ENCODE peak calls at places on chromosome 18, in nine cellular contexts. Q is psoas muscle, M is WERI-Rb-1, S is fibroblast of the aortic adventitia, N is dorsolateral prefrontal cortex, B is transverse colon, H is ovary, A is fibroblast of pulmonary artery, Z is suprapubic skin. W is an unnamed sample.

GRCh38 chr18:59639821-59640220 is 57.4 kb downstream of the CCBE1 start:
- DNase-seq in Q (no peak), M (no peak), S (no peak), N (no peak), B (no peak), H (no peak), A (no peak), Z (no peak), W (no peak)

GRCh38 chr18:70334728-70335329 is 46.0 kb downstream of the SOCS6 start:
- DNase-seq in Q (no peak), M (no peak), S (peak), N (no peak), B (no peak), H (no peak), A (peak), Z (no peak), W (no peak)

GRCh38 chr18:27583021-27583420 is 397.9 kb upstream of the CHST9 start:
- DNase-seq in Q (no peak), M (no peak), S (no peak), N (no peak), B (no peak), H (no peak), A (peak), Z (no peak), W (no peak)

GRCh38 chr18:35661483-35662146 is 80.1 kb downstream of the GALNT1 start:
- DNase-seq in Q (no peak), M (no peak), S (peak), N (no peak), B (no peak), H (no peak), A (peak), Z (no peak), W (no peak)

GRCh38 chr18:48740846-48741485 is 202.1 kb downstream of the CTIF start:
- DNase-seq in Q (peak), M (no peak), S (no peak), N (no peak), B (no peak), H (no peak), A (no peak), Z (no peak), W (no peak)

GRCh38 chr18:59593291-59593717 is 103.9 kb downstream of the CCBE1 start:
- DNase-seq in Q (no peak), M (no peak), S (peak), N (no peak), B (no peak), H (no peak), A (peak), Z (no peak), W (no peak)

GRCh38 chr18:10798727-10799435 is 273.1 kb downstream of the NAPG start:
- DNase-seq in Q (no peak), M (no peak), S (peak), N (no peak), B (no peak), H (no peak), A (peak), Z (no peak), W (no peak)

GRCh38 chr18:8525692-8526091 is 83.5 kb upstream of the RAB12 start:
- DNase-seq in Q (no peak), M (peak), S (no peak), N (no peak), B (no peak), H (no peak), A (no peak), Z (no peak), W (no peak)

GRCh38 chr18:26416652-26417150 is 131.7 kb downstream of the KCTD1 start:
- DNase-seq in Q (no peak), M (no peak), S (no peak), N (no peak), B (no peak), H (no peak), A (no peak), Z (no peak), W (no peak)

GRCh38 chr18:36181386-36181785 is 5.9 kb upstream of the MOCOS start:
- DNase-seq in Q (no peak), M (no peak), S (no peak), N (no peak), B (no peak), H (no peak), A (no peak), Z (no peak), W (no peak)

GRCh38 chr18:35715139-35715538 is 133.6 kb downstream of the GALNT1 start:
- DNase-seq in Q (no peak), M (no peak), S (no peak), N (no peak), B (no peak), H (no peak), A (no peak), Z (no peak), W (no peak)

GRCh38 chr18:13577091-13577697 is 149.2 kb downstream of the FAM210A start:
- DNase-seq in Q (no peak), M (no peak), S (peak), N (no peak), B (no peak), H (no peak), A (peak), Z (no peak), W (no peak)

GRCh38 chr18:42929181-42929580 is 186.3 kb downstream of the RIT2 start:
- DNase-seq in Q (no peak), M (no peak), S (peak), N (no peak), B (no peak), H (no peak), A (peak), Z (no peak), W (no peak)

GRCh38 chr18:23422751-23423418 is 30.2 kb upstream of the RIOK3 start:
- DNase-seq in Q (peak), M (no peak), S (peak), N (no peak), B (peak), H (no peak), A (peak), Z (no peak), W (peak)

GRCh38 chr18:43627833-43628370 is 350.6 kb upstream of the SYT4 start:
- DNase-seq in Q (no peak), M (no peak), S (no peak), N (no peak), B (no peak), H (no peak), A (no peak), Z (no peak), W (no peak)

GRCh38 chr18:48573632-48574293 is 34.9 kb downstream of the CTIF start:
- DNase-seq in Q (no peak), M (peak), S (no peak), N (no peak), B (no peak), H (no peak), A (no peak), Z (no peak), W (no peak)

GRCh38 chr18:48924621-48925601 is 25.9 kb downstream of the SMAD7 start:
- DNase-seq in Q (no peak), M (no peak), S (no peak), N (no peak), B (no peak), H (no peak), A (peak), Z (no peak), W (no peak)

GRCh38 chr18:62716679-62717058 is 1.3 kb downstream of the PHLPP1 start:
- DNase-seq in Q (peak), M (peak), S (no peak), N (no peak), B (peak), H (peak), A (no peak), Z (no peak), W (peak)

GRCh38 chr18:8084160-8084559 is 517.0 kb downstream of the PTPRM start:
- DNase-seq in Q (no peak), M (peak), S (peak), N (no peak), B (no peak), H (no peak), A (peak), Z (no peak), W (no peak)

GRCh38 chr18:13680612-13681011 is 45.7 kb downstream of the FAM210A start:
- DNase-seq in Q (no peak), M (peak), S (no peak), N (peak), B (no peak), H (no peak), A (no peak), Z (no peak), W (no peak)

GRCh38 chr18:51361130-51361860 is 163.8 kb upstream of the MEX3C start:
- DNase-seq in Q (no peak), M (no peak), S (peak), N (no peak), B (no peak), H (no peak), A (peak), Z (no peak), W (no peak)

GRCh38 chr18:46754661-46755292 is 2.1 kb downstream of the ST8SIA5 start:
- DNase-seq in Q (no peak), M (no peak), S (no peak), N (peak), B (no peak), H (no peak), A (no peak), Z (peak), W (peak)

GRCh38 chr18:52422985-52423601 is 83.1 kb downstream of the DCC start:
- DNase-seq in Q (no peak), M (peak), S (no peak), N (no peak), B (no peak), H (no peak), A (no peak), Z (no peak), W (no peak)

GRCh38 chr18:7978834-7979233 is 411.7 kb downstream of the PTPRM start:
- DNase-seq in Q (no peak), M (no peak), S (no peak), N (no peak), B (no peak), H (no peak), A (no peak), Z (no peak), W (no peak)

GRCh38 chr18:69954719-69955118 is 7.0 kb upstream of the CD226 start:
- DNase-seq in Q (no peak), M (no peak), S (no peak), N (no peak), B (no peak), H (no peak), A (peak), Z (no peak), W (no peak)

GRCh38 chr18:23126352-23127056 is 8.8 kb upstream of the CABLES1 start:
- DNase-seq in Q (no peak), M (no peak), S (no peak), N (no peak), B (peak), H (no peak), A (peak), Z (no peak), W (no peak)

GRCh38 chr18:48199399-48199798 is 209.8 kb downstream of the ZBTB7C start:
- DNase-seq in Q (no peak), M (no peak), S (no peak), N (no peak), B (no peak), H (no peak), A (no peak), Z (no peak), W (no peak)

GRCh38 chr18:31661965-31662364 is 22.4 kb downstream of the B4GALT6 start:
- DNase-seq in Q (no peak), M (no peak), S (peak), N (no peak), B (no peak), H (no peak), A (peak), Z (no peak), W (no peak)

GRCh38 chr18:79399275-79400081 is 3.7 kb downstream of the NFATC1 start:
- DNase-seq in Q (peak), M (no peak), S (no peak), N (no peak), B (no peak), H (no peak), A (no peak), Z (no peak), W (peak)

GRCh38 chr18:13429016-13429415 is 210.5 kb downstream of the LDLRAD4 start:
- DNase-seq in Q (no peak), M (no peak), S (no peak), N (no peak), B (no peak), H (no peak), A (no peak), Z (peak), W (no peak)

GRCh38 chr18:25832008-25832604 is 258.3 kb downstream of the SS18 start:
- DNase-seq in Q (peak), M (peak), S (peak), N (peak), B (peak), H (peak), A (peak), Z (no peak), W (peak)

GRCh38 chr18:75041586-75041985 is 167.4 kb downstream of the PTGR3 start:
- DNase-seq in Q (no peak), M (no peak), S (peak), N (no peak), B (no peak), H (no peak), A (peak), Z (no peak), W (no peak)

GRCh38 chr18:34661464-34662087 is 48.5 kb upstream of the DTNA start:
- DNase-seq in Q (no peak), M (peak), S (peak), N (no peak), B (no peak), H (no peak), A (peak), Z (no peak), W (no peak)

GRCh38 chr18:27315001-27315400 is 129.9 kb upstream of the CHST9 start:
- DNase-seq in Q (no peak), M (no peak), S (no peak), N (no peak), B (no peak), H (no peak), A (peak), Z (no peak), W (no peak)

GRCh38 chr18:47750889-47751423 is 179.5 kb downstream of the SMAD2 start:
- DNase-seq in Q (no peak), M (no peak), S (no peak), N (no peak), B (no peak), H (no peak), A (no peak), Z (no peak), W (no peak)

GRCh38 chr18:8450013-8450412 is 159.2 kb upstream of the RAB12 start:
- DNase-seq in Q (no peak), M (peak), S (no peak), N (no peak), B (no peak), H (no peak), A (peak), Z (peak), W (no peak)

GRCh38 chr18:48121752-48122151 is 191.3 kb upstream of the SMAD2 start:
- DNase-seq in Q (no peak), M (peak), S (no peak), N (no peak), B (no peak), H (no peak), A (no peak), Z (peak), W (no peak)

GRCh38 chr18:55086931-55087330 is 127.7 kb upstream of the CCDC68 start:
- DNase-seq in Q (no peak), M (no peak), S (no peak), N (no peak), B (no peak), H (no peak), A (no peak), Z (no peak), W (no peak)

GRCh38 chr18:55088000-55088401 is 128.7 kb upstream of the CCDC68 start:
- DNase-seq in Q (no peak), M (no peak), S (no peak), N (no peak), B (no peak), H (no peak), A (no peak), Z (no peak), W (no peak)

GRCh38 chr18:55089595-55089994 is 130.3 kb upstream of the CCDC68 start:
- DNase-seq in Q (no peak), M (no peak), S (no peak), N (no peak), B (no peak), H (no peak), A (no peak), Z (no peak), W (no peak)

GRCh38 chr18:55090566-55091187 is 131.4 kb upstream of the CCDC68 start:
- DNase-seq in Q (no peak), M (no peak), S (peak), N (no peak), B (no peak), H (no peak), A (no peak), Z (no peak), W (no peak)

GRCh38 chr18:55088561-55088960 is 129.3 kb upstream of the CCDC68 start:
- DNase-seq in Q (no peak), M (no peak), S (no peak), N (no peak), B (no peak), H (no peak), A (no peak), Z (no peak), W (no peak)
- TF ChIP-seq CTCF in Q (no peak), M (no peak), S (no peak), N (no peak), B (no peak), H (no peak), A (no peak), Z (no peak), W (no peak)

GRCh38 chr18:50282521-50283335 is 1.4 kb upstream of the MBD1 start:
- DNase-seq in Q (peak), M (peak), S (no peak), N (no peak), B (no peak), H (no peak), A (no peak), Z (no peak), W (no peak)
- H3K4me3 ChIP-seq in Q (peak), M (no peak), S (peak), N (no peak), B (no peak), H (no peak), A (no peak), Z (no peak), W (peak)

GRCh38 chr18:50201476-50201875 is 6.5 kb upstream of the MYO5B start:
- DNase-seq in Q (no peak), M (no peak), S (no peak), N (no peak), B (no peak), H (no peak), A (no peak), Z (no peak), W (no peak)

GRCh38 chr18:50207722-50208121 is 12.8 kb upstream of the MYO5B start:
- DNase-seq in Q (no peak), M (no peak), S (no peak), N (no peak), B (no peak), H (no peak), A (no peak), Z (no peak), W (no peak)

GRCh38 chr18:50203801-50204604 is 9.1 kb upstream of the MYO5B start:
- DNase-seq in Q (no peak), M (peak), S (peak), N (peak), B (peak), H (no peak), A (peak), Z (no peak), W (no peak)
- TF ChIP-seq CTCF in Q (peak), M (peak), S (peak), N (peak), B (peak), H (no peak), A (peak), Z (peak), W (peak)

GRCh38 chr18:57434177-57434535 is 1.0 kb upstream of the ONECUT2 start:
- DNase-seq in Q (no peak), M (peak), S (no peak), N (no peak), B (no peak), H (no peak), A (no peak), Z (no peak), W (no peak)
- H3K4me3 ChIP-seq in Q (peak), M (peak), S (no peak), N (no peak), B (no peak), H (peak), A (peak), Z (peak), W (no peak)

GRCh38 chr18:32893915-32894314 is 121.1 kb upstream of the KLHL14 start:
- DNase-seq in Q (no peak), M (no peak), S (no peak), N (no peak), B (no peak), H (no peak), A (no peak), Z (no peak), W (no peak)
- TF ChIP-seq CTCF in Q (no peak), M (peak), S (peak), N (no peak), B (no peak), H (no peak), A (no peak), Z (no peak), W (no peak)

GRCh38 chr18:3411327-3411726 is 38.6 kb upstream of the TGIF1 start:
- DNase-seq in Q (no peak), M (no peak), S (no peak), N (no peak), B (no peak), H (no peak), A (no peak), Z (no peak), W (no peak)

GRCh38 chr18:3409811-3410210 is 40.2 kb upstream of the TGIF1 start:
- DNase-seq in Q (no peak), M (no peak), S (no peak), N (no peak), B (no peak), H (no peak), A (no peak), Z (no peak), W (no peak)

GRCh38 chr18:3410273-3410672 is 39.7 kb upstream of the TGIF1 start:
- DNase-seq in Q (no peak), M (no peak), S (no peak), N (no peak), B (no peak), H (no peak), A (no peak), Z (no peak), W (no peak)

GRCh38 chr18:3415110-3415509 is 34.9 kb upstream of the TGIF1 start:
- DNase-seq in Q (no peak), M (no peak), S (no peak), N (no peak), B (no peak), H (no peak), A (no peak), Z (no peak), W (no peak)

GRCh38 chr18:3411854-3412268 is 38.1 kb upstream of the TGIF1 start:
- DNase-seq in Q (no peak), M (no peak), S (peak), N (no peak), B (peak), H (no peak), A (no peak), Z (no peak), W (peak)
- H3K4me3 ChIP-seq in Q (peak), M (no peak), S (peak), N (no peak), B (no peak), H (peak), A (peak), Z (peak), W (peak)

DNA sequence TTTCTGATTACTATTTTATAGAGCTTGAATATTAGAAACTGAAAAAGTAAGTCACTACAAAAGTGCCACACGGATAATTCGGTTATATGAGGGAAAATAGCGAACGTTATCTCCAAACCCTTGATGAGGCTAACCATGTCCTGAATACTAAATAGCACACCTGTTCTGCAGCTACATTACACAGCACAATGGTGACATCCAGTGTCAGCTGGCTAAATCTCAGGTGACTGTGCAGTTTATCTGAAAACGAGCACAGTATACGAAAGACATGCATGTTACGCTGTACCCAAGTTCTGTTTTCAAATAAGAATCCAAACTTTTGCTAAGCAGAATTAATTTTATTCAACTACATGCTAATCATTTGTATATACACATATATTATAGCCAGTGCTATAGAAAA is 9.0 kb downstream of the CCDC68 start:
- DNase-seq in Q (no peak), M (no peak), S (no peak), N (no peak), B (no peak), H (no peak), A (no peak), Z (no peak), W (no peak)
- TF ChIP-seq CTCF in Q (no peak), M (peak), S (no peak), N (no peak), B (no peak), H (no peak), A (no peak), Z (no peak), W (no peak)

GRCh38 chr18:21112543-21113105 is 1.0 kb upstream of the ROCK1 start:
- DNase-seq in Q (no peak), M (no peak), S (peak), N (no peak), B (no peak), H (no peak), A (peak), Z (no peak), W (no peak)
- H3K4me3 ChIP-seq in Q (peak), M (peak), S (peak), N (peak), B (peak), H (peak), A (peak), Z (peak), W (peak)

GRCh38 chr18:45571714-45572113 is 43.6 kb upstream of the SLC14A2 start:
- DNase-seq in Q (no peak), M (no peak), S (no peak), N (no peak), B (no peak), H (no peak), A (no peak), Z (no peak), W (no peak)
- TF ChIP-seq CTCF in Q (no peak), M (peak), S (peak), N (no peak), B (no peak), H (no peak), A (peak), Z (peak), W (no peak)

W was measured in left lung.